ENCODE peak calls at places on chromosomes 12 and 14, in seven cellular contexts. One of them, this sample, is unnamed.

GRCh38 chr12:122137229-122137628 is 36.8 kb downstream of the IL31 start:
- DNase-seq in NT2/D1: no peak
- DNase-seq in NCI-H1092: no peak
- DNase-seq in NCI-H460: no peak
- DNase-seq in tibial artery: no peak
- DNase-seq in NCI-H1694 treated with DMSO at 0.1 percent for 48 hours: no peak
- DNase-seq in mucosa of gallbladder: no peak
- DNase-seq in this sample: no peak

GRCh38 chr14:99511421-99512109 is 30.4 kb downstream of the CCNK start:
- DNase-seq in NT2/D1: no peak
- DNase-seq in NCI-H1092: no peak
- DNase-seq in NCI-H460: peak
- DNase-seq in tibial artery: no peak
- DNase-seq in NCI-H1694 treated with DMSO at 0.1 percent for 48 hours: no peak
- DNase-seq in mucosa of gallbladder: no peak
- DNase-seq in this sample: no peak

GRCh38 chr12:50397122-50397650 is 777 bp upstream of the FAM186A start:
- DNase-seq in NT2/D1: no peak
- DNase-seq in NCI-H1092: no peak
- DNase-seq in NCI-H460: no peak
- DNase-seq in tibial artery: no peak
- DNase-seq in NCI-H1694 treated with DMSO at 0.1 percent for 48 hours: no peak
- DNase-seq in mucosa of gallbladder: no peak
- DNase-seq in this sample: no peak

GRCh38 chr12:27907766-27908165 is 64.8 kb downstream of the PTHLH start:
- DNase-seq in NT2/D1: no peak
- DNase-seq in NCI-H1092: no peak
- DNase-seq in NCI-H460: no peak
- DNase-seq in tibial artery: no peak
- DNase-seq in NCI-H1694 treated with DMSO at 0.1 percent for 48 hours: no peak
- DNase-seq in mucosa of gallbladder: no peak
- DNase-seq in this sample: no peak

GRCh38 chr12:34597548-34598351 is 575.5 kb downstream of the ALG10 start:
- DNase-seq in NT2/D1: no peak
- DNase-seq in NCI-H1092: no peak
- DNase-seq in NCI-H460: no peak
- DNase-seq in tibial artery: no peak
- DNase-seq in NCI-H1694 treated with DMSO at 0.1 percent for 48 hours: no peak
- DNase-seq in mucosa of gallbladder: no peak
- DNase-seq in this sample: no peak

GRCh38 chr14:103422981-103423600 is 37.9 kb downstream of the MARK3 start:
- DNase-seq in NT2/D1: no peak
- DNase-seq in NCI-H1092: no peak
- DNase-seq in NCI-H460: no peak
- DNase-seq in tibial artery: no peak
- DNase-seq in NCI-H1694 treated with DMSO at 0.1 percent for 48 hours: no peak
- DNase-seq in mucosa of gallbladder: no peak
- DNase-seq in this sample: no peak

GRCh38 chr12:121765573-121765972 is 27.9 kb downstream of the RHOF start:
- DNase-seq in NT2/D1: peak
- DNase-seq in NCI-H1092: no peak
- DNase-seq in NCI-H460: no peak
- DNase-seq in tibial artery: no peak
- DNase-seq in NCI-H1694 treated with DMSO at 0.1 percent for 48 hours: peak
- DNase-seq in mucosa of gallbladder: no peak
- DNase-seq in this sample: no peak

GRCh38 chr14:80663541-80663940 is 278.0 kb downstream of the CEP128 start:
- DNase-seq in NT2/D1: no peak
- DNase-seq in NCI-H1092: no peak
- DNase-seq in NCI-H460: no peak
- DNase-seq in tibial artery: no peak
- DNase-seq in NCI-H1694 treated with DMSO at 0.1 percent for 48 hours: no peak
- DNase-seq in mucosa of gallbladder: no peak
- DNase-seq in this sample: no peak

GRCh38 chr12:52216807-52217206 is 16.2 kb upstream of the KRT7 start:
- DNase-seq in NT2/D1: no peak
- DNase-seq in NCI-H1092: no peak
- DNase-seq in NCI-H460: no peak
- DNase-seq in tibial artery: peak
- DNase-seq in NCI-H1694 treated with DMSO at 0.1 percent for 48 hours: no peak
- DNase-seq in mucosa of gallbladder: no peak
- DNase-seq in this sample: peak

GRCh38 chr12:10358969-10359368 is 30.9 kb downstream of the KLRK1 start:
- DNase-seq in NT2/D1: no peak
- DNase-seq in NCI-H1092: no peak
- DNase-seq in NCI-H460: no peak
- DNase-seq in tibial artery: no peak
- DNase-seq in NCI-H1694 treated with DMSO at 0.1 percent for 48 hours: no peak
- DNase-seq in mucosa of gallbladder: no peak
- DNase-seq in this sample: no peak

GRCh38 chr14:75044760-75045159 is 6.5 kb downstream of the MLH3 start:
- DNase-seq in NT2/D1: no peak
- DNase-seq in NCI-H1092: no peak
- DNase-seq in NCI-H460: no peak
- DNase-seq in tibial artery: no peak
- DNase-seq in NCI-H1694 treated with DMSO at 0.1 percent for 48 hours: peak
- DNase-seq in mucosa of gallbladder: no peak
- DNase-seq in this sample: no peak

GRCh38 chr14:76957224-76957881 is 71.2 kb downstream of the IRF2BPL start:
- DNase-seq in NT2/D1: no peak
- DNase-seq in NCI-H1092: peak
- DNase-seq in NCI-H460: no peak
- DNase-seq in tibial artery: no peak
- DNase-seq in NCI-H1694 treated with DMSO at 0.1 percent for 48 hours: no peak
- DNase-seq in mucosa of gallbladder: no peak
- DNase-seq in this sample: peak

GRCh38 chr12:86275356-86275755 is 19.2 kb upstream of the MGAT4C start:
- DNase-seq in NT2/D1: no peak
- DNase-seq in NCI-H1092: no peak
- DNase-seq in NCI-H460: no peak
- DNase-seq in tibial artery: no peak
- DNase-seq in NCI-H1694 treated with DMSO at 0.1 percent for 48 hours: no peak
- DNase-seq in mucosa of gallbladder: no peak
- DNase-seq in this sample: no peak

GRCh38 chr14:28652782-28653181 is 113.8 kb upstream of the FOXG1 start:
- DNase-seq in NT2/D1: no peak
- DNase-seq in NCI-H1092: no peak
- DNase-seq in NCI-H460: peak
- DNase-seq in tibial artery: no peak
- DNase-seq in NCI-H1694 treated with DMSO at 0.1 percent for 48 hours: no peak
- DNase-seq in mucosa of gallbladder: no peak
- DNase-seq in this sample: no peak

GRCh38 chr14:99073401-99073800 is 198.6 kb downstream of the BCL11B start:
- DNase-seq in NT2/D1: no peak
- DNase-seq in NCI-H1092: peak
- DNase-seq in NCI-H460: no peak
- DNase-seq in tibial artery: no peak
- DNase-seq in NCI-H1694 treated with DMSO at 0.1 percent for 48 hours: no peak
- DNase-seq in mucosa of gallbladder: no peak
- DNase-seq in this sample: no peak

GRCh38 chr14:104185916-104186495 is 47.6 kb downstream of the KIF26A start:
- DNase-seq in NT2/D1: no peak
- DNase-seq in NCI-H1092: no peak
- DNase-seq in NCI-H460: no peak
- DNase-seq in tibial artery: no peak
- DNase-seq in NCI-H1694 treated with DMSO at 0.1 percent for 48 hours: no peak
- DNase-seq in mucosa of gallbladder: no peak
- DNase-seq in this sample: no peak

GRCh38 chr12:109385339-109386078 is 37.8 kb downstream of the MYO1H start:
- DNase-seq in NT2/D1: no peak
- DNase-seq in NCI-H1092: no peak
- DNase-seq in NCI-H460: peak
- DNase-seq in tibial artery: peak
- DNase-seq in NCI-H1694 treated with DMSO at 0.1 percent for 48 hours: peak
- DNase-seq in mucosa of gallbladder: no peak
- DNase-seq in this sample: no peak

GRCh38 chr12:58943079-58943478 is 22.8 kb upstream of the LRIG3 start:
- DNase-seq in NT2/D1: no peak
- DNase-seq in NCI-H1092: no peak
- DNase-seq in NCI-H460: no peak
- DNase-seq in tibial artery: no peak
- DNase-seq in NCI-H1694 treated with DMSO at 0.1 percent for 48 hours: no peak
- DNase-seq in mucosa of gallbladder: no peak
- DNase-seq in this sample: no peak

GRCh38 chr14:96037891-96038557 is 1.1 kb upstream of the C14orf132 start:
- DNase-seq in NT2/D1: no peak
- DNase-seq in NCI-H1092: no peak
- DNase-seq in NCI-H460: no peak
- DNase-seq in tibial artery: peak
- DNase-seq in NCI-H1694 treated with DMSO at 0.1 percent for 48 hours: no peak
- DNase-seq in mucosa of gallbladder: no peak
- DNase-seq in this sample: peak

GRCh38 chr14:96096639-96097610 is 57.8 kb downstream of the C14orf132 start:
- DNase-seq in NT2/D1: no peak
- DNase-seq in NCI-H1092: no peak
- DNase-seq in NCI-H460: no peak
- DNase-seq in tibial artery: peak
- DNase-seq in NCI-H1694 treated with DMSO at 0.1 percent for 48 hours: peak
- DNase-seq in mucosa of gallbladder: no peak
- DNase-seq in this sample: no peak

GRCh38 chr12:11884661-11885060 is 186.1 kb upstream of the BCL2L14 start:
- DNase-seq in NT2/D1: no peak
- DNase-seq in NCI-H1092: no peak
- DNase-seq in NCI-H460: no peak
- DNase-seq in tibial artery: no peak
- DNase-seq in NCI-H1694 treated with DMSO at 0.1 percent for 48 hours: no peak
- DNase-seq in mucosa of gallbladder: no peak
- DNase-seq in this sample: peak

GRCh38 chr12:32444895-32445294 is 45.5 kb downstream of the FGD4 start:
- DNase-seq in NT2/D1: no peak
- DNase-seq in NCI-H1092: no peak
- DNase-seq in NCI-H460: peak
- DNase-seq in tibial artery: no peak
- DNase-seq in NCI-H1694 treated with DMSO at 0.1 percent for 48 hours: peak
- DNase-seq in mucosa of gallbladder: peak
- DNase-seq in this sample: no peak